ENCODE peak calls at places on chromosomes 13 and 19, in four cellular contexts. Y is HCT116, A is HepG2, G is K562. U is an unnamed sample. For H3K4me1, the result is how much of the 10 kb centered on the place peaks cover.

GRCh38 chr13:110812111-110812868 is 98.8 kb downstream of the ING1 start:
- DNase-seq in A (no peak), G (no peak), Y (no peak), U (no peak)

GRCh38 chr13:24217601-24218281 is 57.2 kb downstream of the SPATA13 start:
- DNase-seq in G (no peak), Y (no peak), A (peak), U (no peak)

GRCh38 chr19:49427855-49428546 is 2.8 kb downstream of the GFY start:
- DNase-seq in G (peak), Y (no peak), A (no peak), U (no peak)

GRCh38 chr13:87084192-87084591 is 587.0 kb upstream of the SLITRK5 start:
- DNase-seq in G (no peak), Y (no peak), A (no peak), U (no peak)

GRCh38 chr13:40077396-40078027 is 422.1 kb downstream of the COG6 start:
- DNase-seq in G (no peak), Y (no peak), A (no peak), U (no peak)

GRCh38 chr13:44147222-44147621 is 226.4 kb upstream of the SERP2 start:
- DNase-seq in Y (no peak), A (no peak), G (no peak), U (no peak)

GRCh38 chr13:31012285-31013024 is 80.0 kb downstream of the TEX26 start:
- DNase-seq in Y (no peak), A (peak), G (no peak), U (no peak)

GRCh38 chr13:43020794-43021193 is 2.6 kb upstream of the DNAJC15 start:
- DNase-seq in G (no peak), Y (no peak), A (no peak), U (no peak)

GRCh38 chr19:1812426-1813196 is 535 bp upstream of the ATP8B3 start:
- DNase-seq in Y (peak), A (peak), G (peak), U (peak)

GRCh38 chr19:58346961-58347929 is 6.0 kb downstream of the A1BG start:
- DNase-seq in G (peak), Y (no peak), A (no peak), U (no peak)

GRCh38 chr13:98775844-98776598 is 23.5 kb upstream of the SLC15A1 start:
- DNase-seq in A (peak), Y (peak), G (peak), U (peak)

GRCh38 chr13:102758842-102759241 is 14.7 kb downstream of the TEX30 start:
- DNase-seq in G (no peak), Y (no peak), A (no peak), U (no peak)
- TF ChIP-seq TCF7L2 in G (no peak), Y (no peak), A (no peak), U (no peak)

GRCh38 chr19:42511340-42511739 is 16.9 kb downstream of the CEACAM1 start:
- DNase-seq in A (no peak), Y (no peak), G (no peak), U (no peak)
- H3K4me1 ChIP-seq in A (under half), Y (under half), G (under half), U (under half)

DNA sequence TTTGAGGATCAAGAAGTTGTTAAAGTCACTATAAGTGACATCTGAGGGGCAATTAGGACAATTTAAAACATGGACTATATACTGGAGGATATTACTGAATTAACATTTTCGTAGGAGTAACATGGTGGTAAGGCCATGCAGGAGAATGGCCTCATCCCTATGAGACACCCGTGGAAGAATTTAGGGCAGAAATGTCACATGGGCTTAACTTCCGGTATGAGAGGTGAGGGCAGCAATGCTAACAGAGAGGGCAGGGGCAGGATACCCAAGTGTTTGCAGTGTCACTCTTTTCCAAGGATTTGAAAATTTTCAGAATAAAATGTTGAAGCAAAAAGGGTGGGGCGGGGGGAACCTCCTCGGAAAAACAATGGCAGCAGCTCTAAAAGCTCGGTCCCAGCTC is 23.6 kb downstream of the RANBP3 start:
- DNase-seq in A (no peak), G (no peak), Y (no peak), U (no peak)
- H3K27ac ChIP-seq in A (peak), G (peak), Y (no peak), U (no peak)

GRCh38 chr19:13339869-13340268 is 166.4 kb downstream of the CACNA1A start:
- DNase-seq in Y (no peak), A (no peak), G (no peak), U (no peak)
- TF ChIP-seq TCF7L2 in Y (no peak), A (no peak), G (no peak), U (no peak)

GRCh38 chr19:38033658-38034150 is 126.7 kb downstream of the SIPA1L3 start:
- DNase-seq in G (no peak), A (no peak), Y (no peak), U (no peak)
- H3K4me1 ChIP-seq in G (under half), A (under half), Y (under half), U (under half)

GRCh38 chr19:10818306-10819123 is 17.5 kb downstream of the TMED1 start:
- DNase-seq in A (no peak), G (no peak), Y (no peak), U (no peak)

GRCh38 chr19:10815007-10815531 is 20.9 kb downstream of the TMED1 start:
- DNase-seq in Y (no peak), A (no peak), G (no peak), U (no peak)

GRCh38 chr19:10817291-10818038 is 18.5 kb downstream of the TMED1 start:
- DNase-seq in G (no peak), Y (no peak), A (no peak), U (no peak)

GRCh38 chr19:10815969-10816635 is 19.9 kb downstream of the TMED1 start:
- DNase-seq in G (no peak), Y (no peak), A (no peak), U (no peak)

DNA sequence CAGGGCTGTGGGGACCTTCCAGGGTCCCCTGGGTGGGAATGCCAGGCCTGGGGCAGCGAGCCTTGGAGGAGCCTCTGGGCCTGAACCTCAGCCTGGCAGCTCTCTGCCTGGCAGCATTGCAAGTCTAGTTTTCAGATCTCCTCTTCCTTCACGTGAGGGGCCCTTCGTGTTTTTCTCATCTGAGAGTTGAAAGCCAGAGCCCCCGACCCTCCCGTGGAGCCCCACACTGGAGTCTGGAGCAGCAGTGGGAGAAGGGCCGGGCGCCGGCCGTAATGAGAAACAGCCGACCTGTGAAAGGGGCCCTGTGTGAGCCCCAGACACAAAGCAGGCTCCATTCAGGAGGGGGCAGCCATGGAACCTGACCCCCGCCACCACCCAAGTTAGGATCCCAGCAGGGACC is 19.3 kb downstream of the TMED1 start:
- DNase-seq in A (no peak), Y (no peak), G (no peak), U (no peak)
- H3K27ac ChIP-seq in A (no peak), Y (peak), G (no peak), U (no peak)

GRCh38 chr19:23262892-23263291 is 12.7 kb upstream of the ZNF724 start:
- DNase-seq in A (no peak), Y (no peak), G (no peak), U (no peak)
- TF ChIP-seq TCF7L2 in A (no peak), Y (no peak), G (no peak), U (no peak)

GRCh38 chr19:55674841-55675660 is at the start of gene EPN1:
- DNase-seq in G (peak), A (peak), Y (peak), U (no peak)
- H3K4me1 ChIP-seq in G (under half), A (under half), Y (under half), U (half or more)